ENCODE peak calls at places on chromosomes 3 and 15, in six cellular contexts. B is thoracic aorta, C is aorta, F is cardiac muscle cell, Z is body of pancreas, O is fibroblast of lung. W is an unnamed sample. For H3K4me1, the result is how much of the 10 kb centered on the place peaks cover.

GRCh38 chr3:101850327-101851048 is 1.2 kb downstream of the NFKBIZ start:
- DNase-seq in C (no peak), B (no peak), Z (no peak), F (no peak), O (peak), W (no peak)

GRCh38 chr3:40523781-40524180 is 979 bp upstream of the ZNF621 start:
- DNase-seq in Z (peak), B (no peak), O (no peak), C (no peak), F (no peak), W (peak)

GRCh38 chr3:55826731-55827496 is 339.8 kb upstream of the WNT5A start:
- DNase-seq in B (no peak), Z (no peak), F (no peak), C (no peak), O (peak), W (no peak)

GRCh38 chr3:8481380-8481779 is 20.2 kb upstream of the LMCD1 start:
- DNase-seq in O (no peak), Z (no peak), B (no peak), F (no peak), C (no peak), W (no peak)

GRCh38 chr15:36632196-36632595 is 52.8 kb downstream of the CDIN1 start:
- DNase-seq in C (no peak), Z (no peak), F (no peak), B (no peak), O (peak), W (no peak)

GRCh38 chr3:98980915-98981596 is 79.6 kb upstream of the DCBLD2 start:
- DNase-seq in C (no peak), B (no peak), F (no peak), O (peak), Z (no peak), W (no peak)

GRCh38 chr3:58035512-58035867 is 27.3 kb downstream of the FLNB start:
- DNase-seq in B (no peak), F (no peak), Z (no peak), C (no peak), O (peak), W (no peak)

GRCh38 chr15:62847900-62848489 is 194.6 kb upstream of the TPM1 start:
- DNase-seq in F (peak), C (peak), B (no peak), Z (peak), O (peak), W (no peak)

GRCh38 chr3:187726564-187726963 is 18.7 kb downstream of the BCL6 start:
- DNase-seq in O (no peak), Z (no peak), B (no peak), F (no peak), C (no peak), W (no peak)

GRCh38 chr3:171156455-171157005 is 130.0 kb upstream of the SLC2A2 start:
- DNase-seq in O (peak), B (no peak), Z (no peak), F (no peak), C (no peak), W (no peak)

GRCh38 chr3:99902091-99902490 is 84.4 kb downstream of the CMSS1 start:
- DNase-seq in Z (no peak), B (no peak), C (no peak), F (no peak), O (peak), W (no peak)

GRCh38 chr15:80693682-80694623 is 1.2 kb upstream of the ABHD17C start:
- DNase-seq in F (no peak), O (no peak), C (no peak), Z (peak), B (no peak), W (no peak)

GRCh38 chr3:133503409-133503808 is 70.1 kb upstream of the CDV3 start:
- DNase-seq in F (no peak), C (no peak), Z (no peak), B (no peak), O (no peak), W (no peak)

GRCh38 chr3:137165117-137165806 is 207.5 kb downstream of the IL20RB start:
- DNase-seq in Z (no peak), C (no peak), F (peak), B (no peak), O (peak), W (no peak)

GRCh38 chr3:58617338-58617761 is 40.2 kb upstream of the FAM107A start:
- DNase-seq in O (no peak), F (no peak), C (no peak), B (no peak), Z (no peak), W (peak)

GRCh38 chr3:108130705-108131104 is 39.9 kb upstream of the CD47 start:
- DNase-seq in C (no peak), O (peak), F (no peak), Z (no peak), B (no peak), W (no peak)

GRCh38 chr15:58357529-58358476 is 74.0 kb upstream of the LIPC start:
- DNase-seq in O (peak), C (no peak), Z (no peak), F (no peak), B (no peak), W (no peak)

GRCh38 chr3:46393554-46394434 is 13.1 kb downstream of the CCR5AS start:
- DNase-seq in C (no peak), B (no peak), Z (no peak), O (no peak), F (no peak), W (no peak)

GRCh38 chr15:81303241-81304225 is 20.4 kb downstream of the STARD5 start:
- DNase-seq in C (no peak), B (no peak), F (no peak), O (peak), Z (no peak), W (no peak)

GRCh38 chr3:16803019-16803418 is 81.7 kb upstream of the PLCL2 start:
- DNase-seq in Z (no peak), F (no peak), C (no peak), B (no peak), O (no peak), W (no peak)

GRCh38 chr3:112773864-112774263 is 72.8 kb downstream of the CD200R1L start:
- DNase-seq in Z (no peak), O (peak), B (no peak), C (no peak), F (no peak), W (no peak)

GRCh38 chr15:27707216-27707710 is 391.9 kb downstream of the OCA2 start:
- DNase-seq in C (no peak), F (no peak), Z (no peak), B (no peak), O (no peak), W (no peak)

GRCh38 chr15:85485956-85486567 is 105.7 kb downstream of the AKAP13 start:
- DNase-seq in C (no peak), O (peak), F (peak), Z (peak), B (peak), W (peak)

GRCh38 chr15:79743032-79743431 is 153.8 kb downstream of the MTHFS start:
- DNase-seq in F (no peak), O (peak), Z (no peak), B (no peak), C (no peak), W (no peak)

GRCh38 chr3:188160751-188161150 is 6.8 kb downstream of the LPP start:
- DNase-seq in C (no peak), Z (no peak), O (no peak), F (no peak), B (no peak), W (no peak)

GRCh38 chr15:43769584-43770228 is 7.1 kb downstream of the ELL3 start:
- DNase-seq in F (peak), B (no peak), Z (peak), O (peak), C (peak), W (no peak)

GRCh38 chr15:88450125-88450798 is 16.9 kb downstream of the MRPL46 start:
- DNase-seq in F (peak), O (peak), C (peak), B (no peak), Z (peak), W (peak)

GRCh38 chr15:59105839-59106238 is 893 bp downstream of the CCNB2 start:
- DNase-seq in F (no peak), C (no peak), O (no peak), Z (no peak), B (no peak), W (no peak)

GRCh38 chr3:114454592-114455251 is 160.9 kb downstream of the TIGIT start:
- DNase-seq in Z (no peak), C (no peak), O (peak), B (no peak), F (peak), W (no peak)

GRCh38 chr3:178705925-178706324 is 169.7 kb downstream of the KCNMB2 start:
- DNase-seq in O (peak), F (no peak), B (no peak), Z (no peak), C (no peak), W (no peak)

GRCh38 chr3:194189243-194189791 is 53.4 kb downstream of the HES1 start:
- DNase-seq in C (peak), Z (no peak), F (no peak), O (peak), B (no peak), W (no peak)

GRCh38 chr3:129211772-129212171 is 28.1 kb upstream of the CNBP start:
- DNase-seq in B (no peak), Z (peak), F (no peak), C (peak), O (peak), W (peak)

DNA sequence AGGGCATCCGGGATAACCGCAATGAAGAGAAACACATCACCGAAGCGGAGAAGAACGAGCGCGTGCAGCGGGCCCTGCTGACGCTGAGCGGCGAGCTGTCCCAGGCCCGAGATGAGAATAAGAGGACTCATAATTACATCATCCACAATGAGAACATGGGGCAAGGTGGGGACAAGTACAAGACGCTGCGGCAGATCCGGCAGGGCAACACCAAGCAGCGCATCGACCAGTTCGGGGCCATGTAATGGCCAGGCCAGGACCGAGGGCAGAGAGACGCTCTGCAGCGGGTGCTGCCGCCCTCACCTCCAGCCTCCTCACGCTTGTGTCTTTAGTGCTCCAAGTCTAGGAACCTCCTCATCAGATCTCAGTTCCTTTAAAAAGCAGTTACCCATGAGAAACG is 863.7 kb upstream of the ALCAM start:
- DNase-seq in F (no peak), O (no peak), B (no peak), C (no peak), Z (no peak), W (no peak)
- H3K4me1 ChIP-seq in F (under half), O (under half), B (under half), C (under half), Z (under half), W (under half)

GRCh38 chr15:64379216-64379960 is 1.9 kb downstream of the PCLAF start:
- DNase-seq in B (no peak), F (no peak), O (peak), Z (no peak), C (no peak), W (no peak)
- H3K27ac ChIP-seq in B (no peak), F (no peak), O (peak), Z (no peak), C (no peak), W (no peak)

GRCh38 chr3:104903064-104903463 is 463.6 kb upstream of the ALCAM start:
- DNase-seq in O (no peak), B (no peak), F (no peak), C (no peak), Z (no peak), W (no peak)
- H3K4me1 ChIP-seq in O (under half), B (under half), F (under half), C (under half), Z (under half), W (under half)

DNA sequence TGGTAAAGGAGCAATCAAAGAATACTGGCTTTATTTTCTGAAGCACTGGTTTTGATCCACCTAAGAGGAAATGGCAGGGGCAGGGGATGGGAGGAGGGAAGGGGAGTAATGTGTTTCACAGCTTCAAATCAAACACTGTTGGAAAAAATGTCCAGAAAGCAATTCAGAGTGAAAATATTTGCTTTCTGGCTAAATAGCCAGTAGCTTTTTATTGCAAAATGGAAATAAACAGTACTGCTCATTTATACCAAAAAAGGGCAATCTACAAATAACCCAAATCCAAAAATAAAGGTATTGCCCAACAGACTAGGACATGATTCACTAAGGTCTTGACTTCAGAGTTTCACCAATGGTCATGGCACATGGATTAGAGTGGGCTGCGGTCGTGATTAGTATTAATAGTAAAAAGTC is 279.3 kb upstream of the THBS1 start:
- DNase-seq in F (no peak), B (no peak), Z (no peak), C (no peak), O (peak), W (no peak)
- H3K27ac ChIP-seq in F (no peak), B (peak), Z (no peak), C (no peak), O (peak), W (no peak)

GRCh38 chr3:196619213-196619612 is 20.3 kb upstream of the NRROS start:
- DNase-seq in B (no peak), F (peak), Z (no peak), O (no peak), C (no peak), W (no peak)
- H3K4me1 ChIP-seq in B (under half), F (under half), Z (under half), O (under half), C (under half), W (under half)

DNA sequence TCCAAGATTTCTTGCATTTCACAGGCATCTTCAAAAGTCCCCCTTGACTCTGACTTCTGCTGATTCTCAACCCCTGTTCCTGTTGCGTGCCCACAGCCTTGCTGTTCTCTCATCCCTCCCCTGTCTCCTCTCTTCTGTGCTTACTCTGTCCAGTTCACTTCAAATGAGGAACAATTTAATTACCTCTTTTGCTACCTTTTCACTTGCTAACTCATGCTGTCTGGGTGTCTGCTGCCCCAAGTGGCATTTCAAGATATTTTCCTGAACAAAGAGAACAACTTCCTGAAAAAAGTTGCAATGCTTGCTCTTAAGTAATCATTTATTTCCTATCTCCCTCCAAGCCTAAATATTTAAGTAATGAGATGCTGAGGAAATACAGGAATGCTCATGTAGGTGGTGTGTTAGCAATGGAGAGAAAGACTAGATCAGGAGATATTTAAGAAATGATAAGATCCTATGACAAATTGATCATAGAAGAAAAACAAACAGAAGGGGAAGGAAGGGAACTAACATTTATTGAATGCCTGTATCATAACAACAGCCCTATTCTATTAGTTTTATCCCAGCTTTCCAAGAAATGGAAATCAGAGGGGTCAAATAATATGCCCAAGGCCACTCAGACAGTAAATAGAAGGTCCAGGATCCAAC is 42.2 kb downstream of the SV2B start:
- DNase-seq in C (no peak), F (no peak), O (no peak), Z (no peak), B (no peak), W (no peak)
- H3K27ac ChIP-seq in C (no peak), F (no peak), O (no peak), Z (no peak), B (no peak), W (no peak)

GRCh38 chr15:70090436-70091291 is 7.1 kb downstream of the TLE3 start:
- DNase-seq in C (no peak), Z (no peak), F (no peak), B (no peak), O (no peak), W (no peak)

GRCh38 chr15:70088887-70089691 is 8.6 kb downstream of the TLE3 start:
- DNase-seq in Z (no peak), O (peak), B (no peak), C (no peak), F (peak), W (peak)

GRCh38 chr15:70087708-70088352 is 9.9 kb downstream of the TLE3 start:
- DNase-seq in F (no peak), Z (no peak), O (no peak), C (no peak), B (no peak), W (no peak)

GRCh38 chr15:70088427-70088826 is 9.3 kb downstream of the TLE3 start:
- DNase-seq in C (no peak), F (peak), Z (no peak), B (no peak), O (no peak), W (no peak)

GRCh38 chr15:70089692-70089971 is 8.1 kb downstream of the TLE3 start:
- DNase-seq in B (no peak), F (no peak), O (no peak), C (no peak), Z (no peak), W (no peak)
- H3K4me1 ChIP-seq in B (under half), F (under half), O (under half), C (under half), Z (under half), W (half or more)

W was measured in gastrocnemius medialis.